ENCODE peak calls at places on chromosomes 5 and 9, in ten cellular contexts. B is CD8-positive, alpha-beta T cell; F is HCT116; S is AG10803; A is Peyer's patch; H is sigmoid colon; M is HFF-Myc; J is left ventricle myocardium inferior; P is fibroblast of the aortic adventitia; T is ovary. Q is an unnamed sample.

GRCh38 chr9:89277454-89277853 is 33.5 kb upstream of the CKS2 start:
- DNase-seq in T (no peak), J (no peak), M (no peak), H (no peak), B (no peak), F (no peak), S (no peak), A (no peak), P (peak), Q (no peak)

GRCh38 chr9:108983885-108984284 is 29.4 kb downstream of the CTNNAL1 start:
- DNase-seq in F (no peak), S (no peak), M (no peak), H (no peak), B (no peak), P (no peak), T (no peak), J (no peak), A (no peak), Q (no peak)

GRCh38 chr9:111438576-111439235 is 45.5 kb downstream of the ECPAS start:
- DNase-seq in S (peak), M (no peak), H (no peak), P (peak), B (no peak), T (no peak), A (no peak), F (no peak), J (no peak), Q (no peak)

GRCh38 chr9:93011114-93011513 is 47.4 kb upstream of the SUSD3 start:
- DNase-seq in S (no peak), J (no peak), P (no peak), F (no peak), M (no peak), T (no peak), A (peak), H (peak), B (no peak), Q (no peak)

GRCh38 chr9:5536684-5537083 is 26.4 kb downstream of the PDCD1LG2 start:
- DNase-seq in H (no peak), T (no peak), A (no peak), J (no peak), B (no peak), M (no peak), S (no peak), F (no peak), P (no peak), Q (peak)

GRCh38 chr9:126347093-126347492 is 20.5 kb downstream of the MVB12B start:
- DNase-seq in J (no peak), P (no peak), S (no peak), F (no peak), M (no peak), A (no peak), T (no peak), H (no peak), B (no peak), Q (no peak)

GRCh38 chr9:18591261-18591660 is 117.3 kb downstream of the ADAMTSL1 start:
- DNase-seq in A (no peak), H (no peak), M (no peak), T (no peak), F (no peak), J (no peak), S (no peak), P (no peak), B (no peak), Q (no peak)

GRCh38 chr5:147044868-147045267 is 166.3 kb upstream of the PPP2R2B start:
- DNase-seq in A (no peak), M (no peak), J (no peak), H (no peak), P (no peak), F (no peak), S (no peak), T (no peak), B (no peak), Q (no peak)

GRCh38 chr9:22308177-22308576 is 138.4 kb upstream of the DMRTA1 start:
- DNase-seq in F (no peak), S (no peak), B (no peak), J (no peak), M (no peak), A (no peak), H (no peak), P (no peak), T (no peak), Q (no peak)

GRCh38 chr5:10482791-10483530 is 41.3 kb downstream of the ROPN1L start:
- DNase-seq in P (no peak), J (no peak), A (no peak), M (no peak), F (no peak), B (no peak), S (no peak), H (no peak), T (no peak), Q (no peak)

GRCh38 chr9:2631263-2631662 is 9.7 kb downstream of the VLDLR start:
- DNase-seq in F (no peak), H (no peak), T (no peak), M (no peak), B (no peak), A (no peak), S (no peak), J (no peak), P (no peak), Q (no peak)

GRCh38 chr5:85000671-85001070 is 616.0 kb upstream of the EDIL3 start:
- DNase-seq in A (no peak), T (no peak), H (no peak), S (no peak), M (no peak), J (no peak), P (no peak), F (no peak), B (no peak), Q (no peak)

GRCh38 chr9:108400267-108400666 is 455.5 kb downstream of the ACTL7B start:
- DNase-seq in H (no peak), A (no peak), F (no peak), B (no peak), S (no peak), P (no peak), T (no peak), M (no peak), J (no peak), Q (no peak)

GRCh38 chr5:102218159-102218558 is 77.9 kb downstream of the SLCO4C1 start:
- DNase-seq in F (no peak), P (no peak), H (no peak), M (no peak), A (no peak), J (no peak), B (no peak), T (no peak), S (no peak), Q (no peak)

GRCh38 chr5:93717162-93717561 is 24.2 kb downstream of the POU5F2 start:
- DNase-seq in A (no peak), B (no peak), F (no peak), H (no peak), T (no peak), P (peak), M (no peak), J (no peak), S (peak), Q (no peak)

GRCh38 chr5:23033864-23034263 is 180.7 kb upstream of the CDH12 start:
- DNase-seq in T (no peak), S (no peak), M (no peak), F (no peak), P (no peak), J (no peak), B (no peak), A (no peak), H (no peak), Q (no peak)

GRCh38 chr5:168244838-168245555 is 46.4 kb upstream of the WWC1 start:
- DNase-seq in B (no peak), P (no peak), H (no peak), J (no peak), M (no peak), S (no peak), A (no peak), F (no peak), T (no peak), Q (no peak)

GRCh38 chr5:59711316-59711715 is 182.2 kb downstream of the PDE4D start:
- DNase-seq in S (peak), B (no peak), A (no peak), H (no peak), P (peak), M (no peak), F (no peak), T (no peak), J (no peak), Q (no peak)

GRCh38 chr9:127567119-127567897 is 44.8 kb upstream of the STXBP1 start:
- DNase-seq in F (no peak), T (peak), B (no peak), H (peak), A (no peak), S (peak), J (peak), M (no peak), P (peak), Q (no peak)

GRCh38 chr5:116137544-116138378 is 52.9 kb downstream of the COMMD10 start:
- DNase-seq in B (no peak), S (peak), A (no peak), P (peak), T (no peak), M (peak), H (no peak), J (no peak), F (peak), Q (peak)

GRCh38 chr5:136174021-136174659 is 18.8 kb downstream of the SMIM32 start:
- DNase-seq in H (no peak), M (peak), F (peak), A (no peak), B (no peak), P (peak), S (peak), T (no peak), J (no peak), Q (peak)

GRCh38 chr9:77944556-77945261 is 86.9 kb downstream of the GNAQ start:
- DNase-seq in B (no peak), T (no peak), S (no peak), M (no peak), J (no peak), H (no peak), P (peak), F (no peak), A (no peak), Q (no peak)
- TF ChIP-seq CTCF in B (no peak), T (no peak), S (no peak), M (no peak), J (peak), H (no peak), P (peak), F (no peak), A (peak), Q (no peak)

GRCh38 chr9:32742296-32742695 is 41.0 kb upstream of the TMEM215 start:
- DNase-seq in P (no peak), M (no peak), B (no peak), T (no peak), S (no peak), H (no peak), A (no peak), J (no peak), F (no peak), Q (no peak)
- TF ChIP-seq CTCF in P (no peak), M (no peak), B (no peak), T (no peak), S (no peak), H (no peak), A (no peak), J (no peak), F (no peak), Q (no peak)

DNA sequence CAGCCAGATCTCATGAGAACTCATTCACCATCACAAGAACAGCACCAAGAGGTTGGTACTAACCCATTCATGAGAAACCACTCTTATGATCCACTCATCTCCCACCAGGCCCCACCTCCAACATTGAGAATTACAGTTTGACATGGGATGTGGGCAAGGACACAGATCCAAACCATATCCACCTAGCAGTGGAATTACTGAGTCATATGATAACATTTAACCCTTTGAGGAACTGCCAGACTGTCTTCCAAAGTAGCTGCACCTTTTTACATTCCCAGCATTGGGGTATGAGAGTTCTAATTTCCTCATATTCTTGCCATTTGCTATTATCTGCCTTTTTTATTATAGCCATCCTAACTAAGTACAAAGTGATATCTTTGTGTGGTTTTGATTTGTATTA is 51.9 kb downstream of the CTNNA1 start:
- DNase-seq in B (no peak), F (no peak), P (peak), A (no peak), J (no peak), M (no peak), H (no peak), S (no peak), T (no peak), Q (no peak)
- TF ChIP-seq CTCF in B (no peak), F (no peak), P (no peak), A (no peak), J (no peak), M (no peak), H (no peak), S (no peak), T (no peak), Q (no peak)

GRCh38 chr5:127791439-127791838 is 88.2 kb downstream of the CCDC192 start:
- DNase-seq in S (no peak), B (no peak), P (no peak), A (no peak), F (no peak), H (no peak), T (no peak), J (no peak), M (no peak), Q (no peak)
- TF ChIP-seq CTCF in S (no peak), B (no peak), P (no peak), A (no peak), F (no peak), H (no peak), T (no peak), J (no peak), M (no peak), Q (no peak)

DNA sequence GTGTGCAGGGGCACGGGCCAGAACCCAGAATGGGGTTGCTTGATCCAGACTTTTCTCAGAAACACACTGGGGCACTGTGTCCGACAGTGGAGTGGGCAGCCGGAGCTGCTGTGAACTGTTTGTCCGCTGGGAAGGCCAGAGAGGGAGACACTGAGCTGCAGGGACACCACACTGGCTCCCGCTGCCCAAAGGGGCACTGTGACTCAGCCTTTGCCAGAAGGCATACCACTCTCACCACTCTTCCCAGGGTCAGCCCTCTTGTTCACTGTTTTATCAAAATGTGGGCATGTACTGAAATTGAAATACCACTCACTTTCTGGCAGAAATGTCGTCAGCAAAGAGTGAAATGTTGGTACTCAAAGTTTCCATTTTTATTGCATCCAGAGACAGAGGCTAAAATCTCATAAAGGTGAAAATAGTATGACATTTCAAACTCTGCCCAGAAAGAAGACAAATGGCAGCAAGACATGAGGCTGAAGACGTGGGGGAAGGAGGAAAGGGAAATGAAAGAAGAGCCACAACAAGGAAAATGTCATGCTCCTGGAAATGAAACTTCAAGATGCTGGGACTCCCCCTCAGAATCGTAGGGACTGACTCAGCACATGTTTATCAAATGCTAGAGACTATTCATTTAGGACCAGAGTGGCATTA is 4.5 kb upstream of the IL7R start:
- DNase-seq in J (no peak), P (no peak), B (no peak), T (no peak), F (no peak), S (no peak), A (no peak), M (no peak), H (no peak), Q (no peak)
- TF ChIP-seq CTCF in J (no peak), P (no peak), B (no peak), T (no peak), F (peak), S (peak), A (no peak), M (peak), H (no peak), Q (no peak)

Q was measured in GM13977.